ENCODE peak calls at places on chromosomes 16 and 17, in six cellular contexts. E is uterus; Y is NT2/D1; U is CD8-positive, alpha-beta T cell; C is colonic mucosa; A is HCT116. M is an unnamed sample. For H3K4me1 and H3K36me3, the result is how much of the 10 kb centered on the place peaks cover.

GRCh38 chr16:83666449-83666848 is 141.3 kb upstream of the HSBP1 start:
- DNase-seq in Y (no peak), C (peak), A (no peak), U (no peak), E (no peak), M (no peak)

GRCh38 chr17:35255316-35255715 is 12.4 kb downstream of the SLFN5 start:
- DNase-seq in A (no peak), Y (no peak), E (no peak), C (no peak), U (no peak), M (no peak)

GRCh38 chr17:55774834-55775233 is 24.0 kb downstream of the PCTP start:
- DNase-seq in C (no peak), U (no peak), Y (no peak), A (no peak), E (no peak), M (no peak)

GRCh38 chr16:88430524-88431446 is 22.3 kb upstream of the ZFPM1 start:
- DNase-seq in A (no peak), U (no peak), E (no peak), C (no peak), Y (no peak), M (no peak)

GRCh38 chr16:6020162-6020980 is 922.8 kb upstream of the EEF2KMT start:
- DNase-seq in A (no peak), E (no peak), C (no peak), U (no peak), Y (no peak), M (peak)

GRCh38 chr17:48486557-48486956 is 44.3 kb downstream of the HOXB1 start:
- DNase-seq in C (no peak), A (peak), E (no peak), Y (no peak), U (no peak), M (no peak)

GRCh38 chr17:37720989-37721388 is 23.9 kb downstream of the HNF1B start:
- DNase-seq in U (no peak), E (no peak), Y (no peak), A (no peak), C (peak), M (no peak)

GRCh38 chr17:19461139-19461538 is 50.1 kb downstream of the RNF112 start:
- DNase-seq in E (no peak), C (peak), Y (no peak), A (no peak), U (no peak), M (no peak)

GRCh38 chr17:63274156-63274555 is 171.9 kb downstream of the CYB561 start:
- DNase-seq in Y (no peak), A (peak), E (no peak), U (no peak), C (no peak), M (peak)

GRCh38 chr17:48505788-48506187 is 25.0 kb downstream of the HOXB1 start:
- DNase-seq in U (no peak), E (no peak), C (no peak), A (peak), Y (no peak), M (peak)

GRCh38 chr17:81251091-81251942 is 12.2 kb downstream of the NDUFAF8 start:
- DNase-seq in U (no peak), A (no peak), Y (no peak), C (peak), E (no peak), M (no peak)

GRCh38 chr17:48726916-48727286 is 1.6 kb downstream of the HOXB13 start:
- DNase-seq in C (peak), E (no peak), U (no peak), Y (no peak), A (no peak), M (no peak)

GRCh38 chr17:74749262-74750038 is 1.0 kb downstream of the NHERF1 start:
- DNase-seq in Y (no peak), E (no peak), C (peak), A (no peak), U (no peak), M (peak)

GRCh38 chr16:69406780-69407331 is 17.6 kb upstream of the CYB5B start:
- DNase-seq in Y (no peak), U (no peak), A (peak), C (no peak), E (no peak), M (no peak)

GRCh38 chr17:41004397-41004796 is 4.5 kb downstream of the KRTAP3-1 start:
- DNase-seq in Y (no peak), A (no peak), C (no peak), U (no peak), E (no peak), M (no peak)

GRCh38 chr16:57416084-57416483 is 11.5 kb downstream of the CCL17 start:
- DNase-seq in Y (no peak), U (no peak), C (no peak), A (no peak), E (no peak), M (no peak)

GRCh38 chr16:82738699-82739098 is 111.9 kb downstream of the CDH13 start:
- DNase-seq in U (no peak), C (no peak), E (no peak), A (no peak), Y (no peak), M (peak)

GRCh38 chr16:4081035-4081434 is 35.2 kb downstream of the ADCY9 start:
- DNase-seq in C (no peak), Y (no peak), A (no peak), U (no peak), E (no peak), M (no peak)

GRCh38 chr17:81837641-81838040 is 2.8 kb upstream of the PPP1R27 start:
- DNase-seq in E (no peak), U (no peak), A (no peak), C (no peak), Y (no peak), M (no peak)

GRCh38 chr17:44209786-44210341 is 9.6 kb downstream of the UBTF start:
- DNase-seq in A (no peak), C (no peak), Y (no peak), E (no peak), U (no peak), M (no peak)

GRCh38 chr17:29124931-29125270 is 55.3 kb downstream of the MYO18A start:
- DNase-seq in A (no peak), Y (no peak), E (no peak), C (peak), U (no peak), M (no peak)

GRCh38 chr17:79838541-79839274 is 532 bp downstream of the CBX4 start:
- DNase-seq in Y (no peak), E (peak), C (peak), U (no peak), A (no peak), M (peak)

GRCh38 chr17:79835953-79836951 is 3.0 kb downstream of the CBX4 start:
- DNase-seq in C (peak), E (no peak), Y (peak), U (no peak), A (peak), M (peak)

GRCh38 chr17:79835470-79835899 is 3.8 kb downstream of the CBX4 start:
- DNase-seq in E (no peak), C (peak), Y (no peak), A (no peak), U (no peak), M (peak)

GRCh38 chr17:79837888-79838540 is 1.2 kb downstream of the CBX4 start:
- DNase-seq in Y (no peak), U (no peak), C (peak), E (no peak), A (no peak), M (no peak)

GRCh38 chr17:79836952-79837887 is 2.0 kb downstream of the CBX4 start:
- DNase-seq in U (no peak), A (peak), C (peak), Y (no peak), E (peak), M (peak)
- H3K4me1 ChIP-seq in U (half or more), A (half or more), C (under half), Y (under half), E (under half), M (under half)

DNA sequence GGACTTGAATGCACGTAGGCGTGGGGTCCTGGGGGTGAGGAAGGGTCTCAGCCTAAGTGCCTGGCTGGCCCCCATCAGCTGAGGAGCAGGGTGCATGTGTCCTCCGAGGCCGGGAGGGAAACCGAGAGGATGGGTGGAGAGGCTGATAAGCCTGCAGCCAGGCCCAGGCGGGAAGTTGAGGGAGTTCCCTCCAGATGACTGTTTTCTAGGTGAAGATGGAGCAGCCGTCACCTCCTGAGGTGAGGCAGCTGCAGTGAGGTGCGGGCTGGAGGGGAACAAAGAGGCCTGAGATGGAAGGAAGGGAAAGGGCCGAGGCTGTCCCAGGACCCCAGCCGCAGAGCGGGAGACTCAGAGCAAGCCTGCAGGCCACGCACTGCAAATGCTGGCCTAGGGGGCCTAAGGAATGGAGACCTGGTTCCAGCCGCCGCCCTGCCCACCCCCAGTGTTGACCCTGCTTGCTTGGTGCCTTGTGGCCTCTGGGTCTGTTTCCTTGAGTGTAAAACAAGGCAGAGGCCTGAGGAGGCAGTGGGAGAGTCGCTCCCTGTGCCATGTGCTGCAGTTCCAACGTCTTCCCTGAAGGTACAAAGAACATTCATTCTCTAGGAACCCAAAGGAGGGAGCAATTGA is 3.0 kb downstream of the PECAM1 start:
- DNase-seq in E (no peak), Y (no peak), A (no peak), C (no peak), U (no peak), M (no peak)
- H3K4me3 ChIP-seq in E (peak), Y (no peak), A (no peak), C (no peak), U (no peak), M (no peak)

DNA sequence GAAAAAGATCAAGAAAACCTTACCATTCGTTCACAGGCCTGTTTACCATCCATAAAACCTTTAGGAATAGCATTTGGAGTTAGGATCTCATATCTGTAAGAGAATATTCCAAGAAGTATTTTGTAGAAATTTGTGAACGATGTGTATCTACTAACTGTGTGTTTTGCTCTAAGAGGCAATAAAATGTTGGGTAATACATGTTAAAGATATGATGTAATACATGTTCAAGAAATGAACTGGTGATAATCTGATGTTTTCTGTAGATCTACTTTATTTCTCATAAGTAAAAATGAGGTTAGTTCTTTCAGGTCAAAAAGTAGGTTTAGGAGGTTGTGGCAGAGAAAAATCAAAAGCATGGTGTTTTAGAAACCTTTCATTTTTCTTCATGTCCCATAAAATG is 83.2 kb downstream of the NDEL1 start:
- DNase-seq in E (no peak), C (no peak), U (no peak), A (no peak), Y (no peak), M (no peak)
- H3K36me3 ChIP-seq in E (under half), C (under half), U (under half), A (under half), Y (half or more), M (half or more)

GRCh38 chr16:49866533-49867155 is 10.7 kb upstream of the ZNF423 start:
- DNase-seq in Y (no peak), C (no peak), A (no peak), E (no peak), U (no peak), M (no peak)
- H3K4me1 ChIP-seq in Y (under half), C (under half), A (under half), E (under half), U (under half), M (under half)

M was measured in cardiac muscle cell.